ENCODE peak calls at places on chromosomes 3 and 15, in nine cellular contexts. N, K, P, Q, Z, H, I, D and C are unnamed samples.

GRCh38 chr15:41993447-41994170 is 21.3 kb upstream of the EHD4 start:
- DNase-seq in N (no peak), K (no peak), P (no peak), Q (peak), Z (no peak), H (no peak), I (no peak), D (no peak), C (no peak)

GRCh38 chr3:62622553-62623174 is 249.3 kb upstream of the FEZF2 start:
- DNase-seq in N (peak), K (no peak), P (peak), Q (no peak), Z (peak), H (peak), I (no peak), D (peak), C (no peak)

GRCh38 chr3:131586277-131586676 is 83.5 kb upstream of the MRPL3 start:
- DNase-seq in N (no peak), K (no peak), P (no peak), Q (no peak), Z (no peak), H (no peak), I (no peak), D (no peak), C (no peak)

GRCh38 chr15:77002436-77002835 is 7.5 kb downstream of the PSTPIP1 start:
- DNase-seq in N (no peak), K (no peak), P (no peak), Q (no peak), Z (no peak), H (no peak), I (no peak), D (no peak), C (peak)

GRCh38 chr3:64267774-64268604 is 42.7 kb upstream of the PRICKLE2 start:
- DNase-seq in N (peak), K (peak), P (peak), Q (peak), Z (peak), H (peak), I (no peak), D (peak), C (peak)

GRCh38 chr3:190424478-190425439 is 24.9 kb downstream of the TMEM207 start:
- DNase-seq in N (peak), K (peak), P (peak), Q (peak), Z (peak), H (peak), I (peak), D (peak), C (peak)

GRCh38 chr15:64247906-64248541 is 85.2 kb upstream of the PPIB start:
- DNase-seq in N (peak), K (no peak), P (peak), Q (no peak), Z (peak), H (peak), I (no peak), D (peak), C (no peak)

GRCh38 chr3:171879472-171879871 is 36.3 kb downstream of the TMEM212 start:
- DNase-seq in N (no peak), K (no peak), P (no peak), Q (no peak), Z (no peak), H (no peak), I (no peak), D (no peak), C (no peak)

GRCh38 chr3:65685621-65686020 is 353.1 kb downstream of the MAGI1 start:
- DNase-seq in N (peak), K (no peak), P (no peak), Q (no peak), Z (peak), H (no peak), I (no peak), D (no peak), C (no peak)

GRCh38 chr3:116661196-116661595 is 48.4 kb upstream of the TUSC7 start:
- DNase-seq in N (no peak), K (no peak), P (no peak), Q (no peak), Z (no peak), H (no peak), I (no peak), D (no peak), C (no peak)

GRCh38 chr3:172856766-172857742 is 106.5 kb downstream of the ECT2 start:
- DNase-seq in N (peak), K (peak), P (no peak), Q (no peak), Z (peak), H (no peak), I (no peak), D (no peak), C (no peak)

GRCh38 chr3:87756616-87757015 is 302.2 kb downstream of the CGGBP1 start:
- DNase-seq in N (no peak), K (no peak), P (no peak), Q (no peak), Z (no peak), H (no peak), I (no peak), D (no peak), C (no peak)

GRCh38 chr3:127822166-127822835 is at the start of gene MGLL:
- DNase-seq in N (peak), K (peak), P (peak), Q (peak), Z (peak), H (peak), I (no peak), D (peak), C (peak)

GRCh38 chr3:127819086-127819485 is 3.2 kb downstream of the MGLL start:
- DNase-seq in N (no peak), K (no peak), P (no peak), Q (no peak), Z (no peak), H (no peak), I (no peak), D (no peak), C (no peak)

GRCh38 chr3:127820871-127821853 is 1.2 kb downstream of the MGLL start:
- DNase-seq in N (peak), K (peak), P (peak), Q (peak), Z (peak), H (no peak), I (no peak), D (no peak), C (peak)

GRCh38 chr3:127819656-127820055 is 2.7 kb downstream of the MGLL start:
- DNase-seq in N (no peak), K (no peak), P (no peak), Q (no peak), Z (no peak), H (no peak), I (no peak), D (no peak), C (no peak)

GRCh38 chr3:127820221-127820870 is 2.0 kb downstream of the MGLL start:
- DNase-seq in N (peak), K (no peak), P (no peak), Q (peak), Z (peak), H (peak), I (no peak), D (no peak), C (peak)
- H3K4me3 ChIP-seq in N (no peak), K (peak), P (peak), Q (peak), Z (no peak), H (no peak), I (no peak), D (no peak), C (peak)

DNA sequence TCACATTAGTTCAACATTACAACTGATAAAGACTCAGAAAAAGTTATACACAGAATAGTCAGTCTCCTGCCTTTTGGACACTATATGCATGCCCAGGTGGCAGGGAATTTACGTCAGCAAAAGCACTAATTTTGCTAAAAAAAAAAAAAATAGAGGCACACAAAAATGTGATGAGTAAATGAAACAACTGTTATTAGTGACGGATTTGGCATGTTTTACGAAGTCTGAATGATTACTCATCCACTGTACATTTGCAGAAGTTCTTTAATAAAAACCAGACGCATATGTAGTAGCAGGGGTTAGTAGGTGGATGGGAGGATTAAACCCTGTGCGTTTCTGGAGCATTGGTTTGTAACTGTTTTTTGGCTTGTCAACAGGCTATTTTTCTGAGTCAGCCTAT is 99.0 kb downstream of the MITF start:
- DNase-seq in N (peak), K (no peak), P (no peak), Q (no peak), Z (peak), H (no peak), I (no peak), D (no peak), C (no peak)
- H3K4me3 ChIP-seq in N (no peak), K (no peak), P (no peak), Q (no peak), Z (no peak), H (no peak), I (no peak), D (no peak), C (no peak)

GRCh38 chr3:44649709-44650108 is 1.2 kb downstream of the ZNF35 start:
- DNase-seq in N (no peak), K (no peak), P (no peak), Q (no peak), Z (no peak), H (no peak), I (no peak), D (no peak), C (no peak)
- H3K4me3 ChIP-seq in N (no peak), K (peak), P (no peak), Q (peak), Z (peak), H (peak), I (no peak), D (peak), C (no peak)

DNA sequence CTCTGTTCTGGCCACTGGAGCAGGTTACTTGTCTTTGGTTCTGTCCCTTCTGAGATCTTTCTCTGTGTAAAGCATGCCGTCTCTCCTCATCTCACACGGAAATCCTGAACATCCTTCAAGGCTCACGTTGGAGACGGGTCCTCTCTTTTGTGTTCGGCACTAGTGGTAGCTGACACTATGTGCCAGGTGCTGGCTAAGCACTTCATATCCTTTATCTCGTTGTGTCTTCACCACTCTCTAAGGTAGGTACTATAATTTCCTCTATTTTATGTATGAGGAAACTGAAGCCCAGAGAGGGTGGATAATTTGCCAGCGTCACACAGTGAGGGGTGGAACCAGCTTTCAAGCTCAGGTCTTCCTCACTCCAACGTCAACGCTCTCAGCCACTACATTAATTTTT is 1.2 kb downstream of the IFT122 start:
- DNase-seq in N (no peak), K (no peak), P (no peak), Q (no peak), Z (no peak), H (no peak), I (no peak), D (no peak), C (no peak)
- H3K4me3 ChIP-seq in N (peak), K (peak), P (peak), Q (peak), Z (peak), H (peak), I (peak), D (peak), C (peak)

GRCh38 chr15:89071471-89071870 is 16.8 kb upstream of the ABHD2 start:
- DNase-seq in N (no peak), K (no peak), P (no peak), Q (no peak), Z (no peak), H (peak), I (no peak), D (no peak), C (no peak)

GRCh38 chr15:89072277-89072869 is 15.9 kb upstream of the ABHD2 start:
- DNase-seq in N (no peak), K (no peak), P (no peak), Q (no peak), Z (no peak), H (no peak), I (no peak), D (no peak), C (no peak)

GRCh38 chr15:89068325-89068784 is 19.9 kb upstream of the ABHD2 start:
- DNase-seq in N (peak), K (no peak), P (no peak), Q (peak), Z (peak), H (no peak), I (no peak), D (no peak), C (no peak)

GRCh38 chr15:89067751-89068150 is 20.5 kb upstream of the ABHD2 start:
- DNase-seq in N (no peak), K (no peak), P (no peak), Q (no peak), Z (peak), H (no peak), I (no peak), D (no peak), C (no peak)

GRCh38 chr15:89070197-89071124 is 17.8 kb upstream of the ABHD2 start:
- DNase-seq in N (no peak), K (no peak), P (no peak), Q (no peak), Z (no peak), H (no peak), I (no peak), D (no peak), C (no peak)
- H3K4me3 ChIP-seq in N (no peak), K (no peak), P (no peak), Q (no peak), Z (no peak), H (no peak), I (no peak), D (no peak), C (no peak)

GRCh38 chr3:109328202-109328601 is 9.1 kb downstream of the DPPA4 start:
- DNase-seq in N (no peak), K (no peak), P (no peak), Q (no peak), Z (no peak), H (no peak), I (no peak), D (no peak), C (no peak)
- H3K4me3 ChIP-seq in N (no peak), K (no peak), P (no peak), Q (no peak), Z (no peak), H (peak), I (no peak), D (no peak), C (no peak)